ENCODE peak calls at places on chromosome 14, in nine cellular contexts. One of them, this sample, is unnamed.

GRCh38 chr14:99968931-99969330 is 96.3 kb upstream of the EVL start:
- DNase-seq in frontal cortex: no peak
- DNase-seq in cardiac muscle cell: no peak
- DNase-seq in T-cell: no peak
- DNase-seq in SK-MEL-5: no peak
- DNase-seq in NB4: no peak
- DNase-seq in B cell: no peak
- DNase-seq in anterior cingulate cortex: no peak
- DNase-seq in iPS-NIHi11: no peak
- DNase-seq in this sample: no peak

GRCh38 chr14:74511966-74512365 is 18.4 kb downstream of the ISCA2 start:
- DNase-seq in frontal cortex: no peak
- DNase-seq in T-cell: no peak
- DNase-seq in anterior cingulate cortex: no peak
- DNase-seq in cardiac muscle cell: no peak
- DNase-seq in NB4: peak
- DNase-seq in B cell: no peak
- DNase-seq in iPS-NIHi11: no peak
- DNase-seq in SK-MEL-5: no peak
- DNase-seq in this sample: no peak

GRCh38 chr14:58832010-58832409 is 194.2 kb downstream of the DACT1 start:
- DNase-seq in T-cell: no peak
- DNase-seq in anterior cingulate cortex: no peak
- DNase-seq in cardiac muscle cell: no peak
- DNase-seq in SK-MEL-5: no peak
- DNase-seq in NB4: no peak
- DNase-seq in frontal cortex: no peak
- DNase-seq in B cell: no peak
- DNase-seq in iPS-NIHi11: no peak
- DNase-seq in this sample: no peak

GRCh38 chr14:104345316-104346111 is 207.1 kb downstream of the KIF26A start:
- DNase-seq in NB4: no peak
- DNase-seq in frontal cortex: no peak
- DNase-seq in SK-MEL-5: no peak
- DNase-seq in cardiac muscle cell: no peak
- DNase-seq in B cell: no peak
- DNase-seq in anterior cingulate cortex: no peak
- DNase-seq in T-cell: no peak
- DNase-seq in iPS-NIHi11: no peak
- DNase-seq in this sample: peak

GRCh38 chr14:93430889-93431670 is at the start of gene UNC79:
- DNase-seq in T-cell: no peak
- DNase-seq in cardiac muscle cell: peak
- DNase-seq in SK-MEL-5: peak
- DNase-seq in frontal cortex: peak
- DNase-seq in iPS-NIHi11: peak
- DNase-seq in NB4: peak
- DNase-seq in anterior cingulate cortex: peak
- DNase-seq in B cell: no peak
- DNase-seq in this sample: no peak

GRCh38 chr14:69345402-69345801 is 52.7 kb downstream of the ERH start:
- DNase-seq in anterior cingulate cortex: no peak
- DNase-seq in SK-MEL-5: no peak
- DNase-seq in cardiac muscle cell: no peak
- DNase-seq in frontal cortex: no peak
- DNase-seq in T-cell: no peak
- DNase-seq in NB4: no peak
- DNase-seq in iPS-NIHi11: no peak
- DNase-seq in B cell: no peak
- DNase-seq in this sample: no peak

GRCh38 chr14:20440882-20441281 is 4.9 kb upstream of the KLHL33 start:
- DNase-seq in T-cell: peak
- DNase-seq in frontal cortex: no peak
- DNase-seq in NB4: peak
- DNase-seq in SK-MEL-5: no peak
- DNase-seq in iPS-NIHi11: no peak
- DNase-seq in B cell: no peak
- DNase-seq in cardiac muscle cell: no peak
- DNase-seq in anterior cingulate cortex: no peak
- DNase-seq in this sample: no peak

GRCh38 chr14:95370076-95370475 is 50.4 kb upstream of the CLMN start:
- DNase-seq in cardiac muscle cell: no peak
- DNase-seq in frontal cortex: no peak
- DNase-seq in NB4: no peak
- DNase-seq in T-cell: no peak
- DNase-seq in iPS-NIHi11: no peak
- DNase-seq in SK-MEL-5: no peak
- DNase-seq in B cell: no peak
- DNase-seq in anterior cingulate cortex: no peak
- DNase-seq in this sample: no peak

GRCh38 chr14:92685784-92686355 is 62.6 kb downstream of the LGMN start:
- DNase-seq in B cell: no peak
- DNase-seq in iPS-NIHi11: no peak
- DNase-seq in SK-MEL-5: no peak
- DNase-seq in cardiac muscle cell: no peak
- DNase-seq in frontal cortex: no peak
- DNase-seq in T-cell: no peak
- DNase-seq in NB4: no peak
- DNase-seq in anterior cingulate cortex: no peak
- DNase-seq in this sample: no peak

This sample was measured in RPMI8226.